ENCODE peak calls at places on chromosome 15, in four cellular contexts. G is colonic mucosa, I is H7, X is endothelial cell. E is an unnamed sample.

GRCh38 chr15:96184297-96184696 is 146.2 kb upstream of the NR2F2 start:
- DNase-seq in G (no peak), I (no peak), X (no peak), E (no peak)

GRCh38 chr15:88069561-88069960 is 187.0 kb downstream of the NTRK3 start:
- DNase-seq in G (no peak), I (no peak), X (no peak), E (no peak)

GRCh38 chr15:31306426-31307269 is 20.0 kb upstream of the KLF13 start:
- DNase-seq in G (no peak), I (peak; percentile 96), X (peak; percentile 27), E (peak; percentile 97)

GRCh38 chr15:40242671-40243070 is 3.8 kb downstream of the PAK6 start:
- DNase-seq in G (no peak), I (peak; percentile 44), X (no peak), E (no peak)

GRCh38 chr15:66921319-66921718 is 144.1 kb upstream of the SMAD3 start:
- DNase-seq in G (no peak), I (no peak), X (no peak), E (no peak)

GRCh38 chr15:70832176-70832575 is 21.8 kb downstream of the LARP6 start:
- DNase-seq in G (no peak), I (no peak), X (no peak), E (no peak)

GRCh38 chr15:90393040-90393439 is 5.0 kb downstream of the IQGAP1 start:
- DNase-seq in G (no peak), I (no peak), X (no peak), E (no peak)

GRCh38 chr15:63060699-63061098 is 18.2 kb downstream of the TPM1 start:
- DNase-seq in G (no peak), I (no peak), X (no peak), E (peak; percentile 14)

GRCh38 chr15:66780973-66781718 is 79.1 kb downstream of the SMAD6 start:
- DNase-seq in G (no peak), I (peak; percentile 67), X (no peak), E (no peak)

GRCh38 chr15:34647569-34648334 is 64.3 kb upstream of the GOLGA8B start:
- DNase-seq in G (no peak), I (no peak), X (no peak), E (no peak)

GRCh38 chr15:68769702-68770101 is 51.0 kb downstream of the ANP32A start:
- DNase-seq in G (no peak), I (no peak), X (no peak), E (no peak)

GRCh38 chr15:43465105-43465504 is 27.9 kb downstream of the TP53BP1 start:
- DNase-seq in G (no peak), I (no peak), X (no peak), E (no peak)